ENCODE peak calls at places on chromosomes 7 and 10, in nine cellular contexts. F is H7; R is endothelial cell of umbilical vein; L is CD8-positive, alpha-beta memory T cell; P is SJSA1; N is HepG2; M is pancreas; W is kidney; G is lower lobe of right lung. V is an unnamed sample.

GRCh38 chr7:130432886-130433285 is 7.9 kb downstream of the CEP41 start:
- DNase-seq in F (no peak), R (peak), L (no peak), P (no peak), N (no peak), M (no peak), W (no peak), G (no peak), V (no peak)

GRCh38 chr7:41134873-41135250 is 568.0 kb downstream of the INHBA start:
- DNase-seq in F (no peak), R (no peak), L (no peak), P (peak), N (no peak), M (no peak), W (no peak), G (no peak), V (no peak)

GRCh38 chr7:39910108-39910869 is 39.8 kb upstream of the CDK13 start:
- DNase-seq in F (no peak), R (no peak), L (no peak), P (no peak), N (peak), M (no peak), W (no peak), G (no peak), V (peak)

GRCh38 chr7:92366730-92367129 is 80.6 kb upstream of the GATAD1 start:
- DNase-seq in F (no peak), R (no peak), L (no peak), P (no peak), N (no peak), M (no peak), W (no peak), G (no peak), V (no peak)

GRCh38 chr7:77409739-77410545 is 6.2 kb downstream of the GSAP start:
- DNase-seq in F (no peak), R (no peak), L (no peak), P (no peak), N (peak), M (no peak), W (no peak), G (no peak), V (no peak)

GRCh38 chr7:67854784-67855183 is 858.2 kb downstream of the TYW1 start:
- DNase-seq in F (no peak), R (no peak), L (no peak), P (no peak), N (peak), M (no peak), W (no peak), G (no peak), V (no peak)

GRCh38 chr7:4862156-4862555 is 326 bp upstream of the PAPOLB start:
- DNase-seq in F (no peak), R (no peak), L (no peak), P (no peak), N (no peak), M (no peak), W (no peak), G (no peak), V (no peak)

GRCh38 chr10:61000769-61001730 is 57.1 kb upstream of the RHOBTB1 start:
- DNase-seq in F (peak), R (peak), L (no peak), P (no peak), N (peak), M (peak), W (peak), G (peak), V (no peak)

GRCh38 chr7:75776295-75776971 is 4.4 kb upstream of the CCL26 start:
- DNase-seq in F (no peak), R (no peak), L (no peak), P (peak), N (no peak), M (no peak), W (no peak), G (no peak), V (peak)

GRCh38 chr7:98877692-98878364 is 504 bp upstream of the TRRAP start:
- DNase-seq in F (peak), R (no peak), L (no peak), P (no peak), N (no peak), M (peak), W (no peak), G (no peak), V (no peak)

GRCh38 chr10:480928-481551 is 208.4 kb downstream of the DIP2C start:
- DNase-seq in F (no peak), R (peak), L (no peak), P (no peak), N (no peak), M (no peak), W (peak), G (no peak), V (no peak)

GRCh38 chr7:34208878-34209621 is 303.7 kb downstream of the BMPER start:
- DNase-seq in F (no peak), R (no peak), L (no peak), P (no peak), N (no peak), M (no peak), W (no peak), G (no peak), V (no peak)

GRCh38 chr7:151063212-151063561 is 3.8 kb downstream of the SLC4A2 start:
- DNase-seq in F (no peak), R (no peak), L (no peak), P (no peak), N (peak), M (no peak), W (no peak), G (no peak), V (no peak)

GRCh38 chr7:151061241-151062110 is 2.1 kb downstream of the SLC4A2 start:
- DNase-seq in F (peak), R (no peak), L (no peak), P (no peak), N (no peak), M (no peak), W (no peak), G (peak), V (no peak)

GRCh38 chr7:151064454-151064853 is 5.1 kb downstream of the SLC4A2 start:
- DNase-seq in F (no peak), R (no peak), L (no peak), P (no peak), N (no peak), M (no peak), W (no peak), G (no peak), V (no peak)

GRCh38 chr7:151062111-151062398 is 2.7 kb downstream of the SLC4A2 start:
- DNase-seq in F (no peak), R (no peak), L (no peak), P (no peak), N (no peak), M (no peak), W (no peak), G (no peak), V (no peak)

DNA sequence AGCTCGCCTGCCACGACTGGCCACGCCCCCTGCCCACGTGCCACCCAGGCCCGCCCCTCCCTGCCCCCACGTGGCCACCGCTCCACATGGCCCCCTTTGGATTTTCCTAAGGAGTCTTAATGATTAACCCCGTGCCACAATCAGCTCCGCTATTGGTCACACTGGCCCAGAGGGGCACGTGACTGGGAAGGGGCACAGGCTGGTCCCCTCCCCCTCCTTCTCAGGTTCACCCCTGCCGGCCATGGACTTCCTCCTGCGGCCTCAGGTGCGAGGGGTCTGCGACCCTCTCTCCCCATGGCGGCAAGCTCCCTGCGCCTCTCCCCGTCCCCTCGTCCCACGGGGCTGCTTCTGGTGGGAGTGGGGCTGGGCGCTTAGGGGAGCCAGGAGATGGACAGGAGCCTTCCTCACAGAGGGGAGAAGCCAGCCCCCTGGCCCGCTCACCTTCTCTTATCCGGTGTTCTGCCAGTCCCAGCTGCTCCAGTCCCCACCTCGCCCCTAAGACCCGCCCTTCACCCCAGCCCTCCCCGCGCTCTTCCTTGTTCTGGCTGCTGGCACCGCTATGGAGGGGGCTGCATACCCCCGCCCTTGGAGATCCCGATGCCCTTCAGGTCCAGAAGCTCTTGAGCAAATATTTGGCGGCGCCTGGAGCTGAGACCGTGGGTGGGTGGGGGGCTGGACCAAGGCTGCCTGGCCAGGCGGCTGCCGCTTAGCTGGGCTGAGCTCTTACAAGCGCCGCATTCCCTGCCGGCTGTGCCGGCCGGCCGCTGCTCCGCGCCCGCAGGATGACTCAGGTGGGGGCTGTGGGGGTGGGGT is 3.2 kb downstream of the SLC4A2 start:
- DNase-seq in F (peak), R (no peak), L (no peak), P (no peak), N (peak), M (peak), W (peak), G (peak), V (no peak)
- H3K4me3 ChIP-seq in F (peak), R (no peak), L (no peak), P (no peak), N (peak), M (peak), W (peak), G (peak), V (no peak)

GRCh38 chr7:100583132-100584045 is 2.5 kb downstream of the LRCH4 start:
- DNase-seq in F (no peak), R (peak), L (peak), P (no peak), N (no peak), M (no peak), W (peak), G (peak), V (peak)
- H3K4me3 ChIP-seq in F (peak), R (no peak), L (peak), P (no peak), N (no peak), M (peak), W (no peak), G (peak), V (peak)

GRCh38 chr10:97490592-97490991 is 7.6 kb downstream of the MMS19 start:
- DNase-seq in F (no peak), R (peak), L (no peak), P (no peak), N (no peak), M (no peak), W (no peak), G (peak), V (no peak)
- H3K4me3 ChIP-seq in F (no peak), R (no peak), L (no peak), P (no peak), N (no peak), M (no peak), W (no peak), G (no peak), V (no peak)

GRCh38 chr7:2688409-2689342 is 674 bp downstream of the AMZ1 start:
- DNase-seq in F (peak), R (no peak), L (no peak), P (no peak), N (no peak), M (no peak), W (peak), G (no peak), V (no peak)

GRCh38 chr7:2686101-2686500 is 1.9 kb upstream of the AMZ1 start:
- DNase-seq in F (no peak), R (no peak), L (no peak), P (no peak), N (no peak), M (no peak), W (no peak), G (no peak), V (no peak)

GRCh38 chr7:2687881-2688318 is at the start of gene AMZ1:
- DNase-seq in F (peak), R (no peak), L (no peak), P (no peak), N (no peak), M (no peak), W (peak), G (no peak), V (no peak)

GRCh38 chr7:2689343-2689847 is 1.4 kb downstream of the AMZ1 start:
- DNase-seq in F (no peak), R (no peak), L (no peak), P (no peak), N (no peak), M (no peak), W (no peak), G (no peak), V (no peak)

DNA sequence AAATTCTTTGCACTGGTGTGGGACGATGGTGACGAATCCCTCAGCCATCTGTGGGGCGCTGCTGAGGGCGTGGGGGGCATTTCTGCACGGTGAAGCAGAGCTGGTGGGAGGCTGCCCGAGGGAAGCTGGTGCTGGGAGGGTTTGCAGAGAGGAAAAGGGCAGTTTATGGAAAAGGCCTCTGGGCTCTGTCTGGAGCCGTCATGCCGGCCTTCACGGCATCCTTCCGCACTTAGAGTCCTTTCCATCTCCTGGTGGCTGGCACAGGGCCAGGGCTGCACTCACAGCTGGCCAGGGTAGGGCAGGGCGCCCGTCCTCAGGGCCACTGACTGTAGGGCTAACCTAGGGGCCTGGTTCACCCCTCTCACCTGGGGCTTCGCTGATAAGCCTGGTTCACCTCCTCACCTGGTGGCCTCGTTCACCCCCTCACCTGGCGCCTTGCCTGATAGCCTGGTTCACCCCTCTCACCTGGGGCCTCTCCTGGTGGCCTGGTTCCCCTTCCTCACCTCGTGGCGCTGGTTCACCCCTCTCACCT is 598 bp upstream of the AMZ1 start:
- DNase-seq in F (no peak), R (no peak), L (no peak), P (peak), N (no peak), M (no peak), W (peak), G (no peak), V (no peak)
- H3K4me3 ChIP-seq in F (no peak), R (no peak), L (no peak), P (peak), N (no peak), M (no peak), W (no peak), G (peak), V (no peak)

V was measured in Jurkat, Clone E6-1.